ENCODE peak calls at places on chromosomes 7 and 10, in eight cellular contexts. M is PC-3, P is prostate gland, N is fibroblast of lung, V is left ventricle myocardium inferior, W is dorsolateral prefrontal cortex, X is right lobe of liver, Z is cardiac fibroblast. J is an unnamed sample.
A peak's percentile ranks its signal among the peaks of the same experiment; 100 is the strongest.

GRCh38 chr7:5472432-5473315 is 49.0 kb upstream of the TNRC18 start:
- DNase-seq in Z (no peak), W (no peak), M (no peak), N (no peak), V (no peak), X (no peak), P (no peak), J (peak; percentile 60)

GRCh38 chr10:87562750-87563149 is 58.1 kb downstream of the MINPP1 start:
- DNase-seq in X (no peak), P (no peak), M (no peak), W (no peak), N (no peak), Z (no peak), V (no peak), J (no peak)

GRCh38 chr10:11757452-11757819 is 15.3 kb downstream of the ECHDC3 start:
- DNase-seq in Z (peak; percentile 90), N (peak; percentile 94), W (no peak), V (peak; percentile 54), P (peak; percentile 65), X (peak; percentile 66), M (peak; percentile 18), J (no peak)

GRCh38 chr7:150404785-150405583 is 25.9 kb downstream of the ZNF775 start:
- DNase-seq in V (peak; percentile 92), P (peak; percentile 75), X (peak; percentile 93), W (peak; percentile 91), Z (peak; percentile 89), N (peak; percentile 92), M (peak; percentile 73), J (peak; percentile 96)

GRCh38 chr7:110373514-110374258 is 717.2 kb upstream of the LRRN3 start:
- DNase-seq in M (no peak), Z (no peak), P (no peak), W (no peak), X (no peak), V (no peak), N (peak; percentile 12), J (no peak)

GRCh38 chr7:47008461-47008860 is 573.5 kb downstream of the TNS3 start:
- DNase-seq in N (no peak), P (no peak), V (no peak), M (no peak), W (no peak), X (no peak), Z (peak; percentile 34), J (no peak)

GRCh38 chr7:27122075-27122910 is 8.3 kb downstream of the HOXA4 start:
- DNase-seq in W (no peak), P (no peak), N (peak; percentile 41), X (no peak), V (no peak), M (no peak), Z (no peak), J (peak; percentile 60)

GRCh38 chr7:29923231-29923630 is 66.4 kb downstream of the SCRN1 start:
- DNase-seq in V (no peak), M (no peak), W (no peak), P (no peak), X (no peak), Z (no peak), N (no peak), J (no peak)

GRCh38 chr10:132913559-132914115 is 28.7 kb downstream of the CFAP46 start:
- DNase-seq in Z (no peak), X (no peak), W (peak; percentile 26), M (no peak), N (no peak), P (no peak), V (no peak), J (no peak)

GRCh38 chr10:104642311-104643022 is 1.4 kb downstream of the SORCS3 start:
- DNase-seq in X (no peak), Z (no peak), V (no peak), P (no peak), W (peak; percentile 90), M (no peak), N (no peak), J (peak; percentile 90)

GRCh38 chr7:101557978-101558741 is 70.9 kb downstream of the MYL10 start:
- DNase-seq in M (no peak), W (no peak), Z (no peak), N (no peak), P (no peak), X (peak; percentile 34), V (no peak), J (peak; percentile 45)

DNA sequence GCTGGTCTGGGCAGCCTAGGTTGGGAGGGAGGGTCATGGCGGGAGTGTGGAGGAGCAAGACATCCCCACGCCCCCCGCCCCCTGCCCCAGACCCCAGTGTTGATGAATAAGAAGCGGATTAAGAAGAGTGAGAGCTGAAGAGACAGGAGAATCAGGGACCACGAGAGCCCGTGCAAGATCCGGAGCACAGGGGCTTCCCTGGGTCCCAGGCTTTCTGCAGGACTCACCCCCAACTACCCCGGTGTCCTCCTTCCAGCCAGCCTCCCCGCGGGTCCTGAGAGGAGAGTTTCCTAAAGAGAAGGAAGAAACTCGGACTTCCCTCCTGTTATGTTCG is 20.1 kb downstream of the GHRHR start:
- DNase-seq in M (no peak), W (no peak), P (no peak), X (no peak), V (no peak), Z (no peak), N (no peak), J (no peak)
- H3K4me3 ChIP-seq in M (no peak overlapping the region), W (no peak overlapping the region), P (no peak overlapping the region), X (no peak overlapping the region), V (peak overlapping the region; percentile 15), Z (no peak overlapping the region), N (no peak overlapping the region), J (peak overlapping the region; percentile 28)

GRCh38 chr10:129960493-129961273 is 3.4 kb downstream of the EBF3 start:
- DNase-seq in V (no peak), N (no peak), M (no peak), Z (no peak), W (no peak), P (no peak), X (no peak), J (peak; percentile 33)
- H3K4me3 ChIP-seq in V (peak overlapping the region; percentile 75), N (no peak overlapping the region), M (no peak overlapping the region), Z (peak overlapping the region; percentile 36), W (no peak overlapping the region), P (no peak overlapping the region), X (no peak overlapping the region), J (no peak overlapping the region)

GRCh38 chr10:96090463-96090800 is 39.7 kb upstream of the ZNF518A start:
- DNase-seq in N (no peak), Z (no peak), M (no peak), W (no peak), X (no peak), V (no peak), P (no peak), J (no peak)
- H3K4me3 ChIP-seq in N (peak overlapping the region; percentile 80), Z (peak overlapping the region; percentile 81), M (peak overlapping the region; percentile 83), W (peak overlapping the region; percentile 88), X (peak overlapping the region; percentile 61), V (peak overlapping the region; percentile 76), P (peak overlapping the region; percentile 67), J (no peak overlapping the region)

DNA sequence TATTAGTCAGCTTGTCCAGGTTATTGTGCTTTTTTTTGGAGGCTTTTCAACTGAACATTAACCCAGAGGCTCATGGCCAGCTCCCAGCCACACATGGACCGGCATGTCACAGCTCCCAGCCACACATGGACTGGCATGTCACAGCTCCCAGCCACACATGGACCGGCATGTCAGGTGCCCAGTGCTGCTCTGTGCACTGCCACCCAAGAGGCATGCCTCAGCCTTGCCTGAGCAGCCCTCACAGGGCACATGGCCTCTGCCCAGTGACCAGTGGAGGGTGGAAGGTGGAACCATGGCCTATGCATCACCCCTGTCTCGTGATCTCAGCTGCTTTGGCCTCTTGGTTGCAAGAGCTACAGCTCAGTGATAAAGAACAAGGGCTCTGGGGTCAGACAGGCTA is 119.8 kb downstream of the OAT start:
- DNase-seq in Z (no peak), M (no peak), V (no peak), N (no peak), X (no peak), W (no peak), P (no peak), J (no peak)
- H3K4me3 ChIP-seq in Z (no peak overlapping the region), M (no peak overlapping the region), V (no peak overlapping the region), N (no peak overlapping the region), X (no peak overlapping the region), W (no peak overlapping the region), P (no peak overlapping the region), J (no peak overlapping the region)

GRCh38 chr7:11592699-11593098 is 239.3 kb downstream of the THSD7A start:
- DNase-seq in V (no peak), X (no peak), W (no peak), N (peak; percentile 4), Z (no peak), P (no peak), M (peak; percentile 59), J (no peak)
- H3K4me3 ChIP-seq in V (no peak overlapping the region), X (no peak overlapping the region), W (no peak overlapping the region), N (no peak overlapping the region), Z (no peak overlapping the region), P (no peak overlapping the region), M (no peak overlapping the region), J (no peak overlapping the region)

GRCh38 chr7:32071466-32072091 is 1.4 kb upstream of the PDE1C start:
- DNase-seq in Z (no peak), P (no peak), M (no peak), W (no peak), V (no peak), N (no peak), X (no peak), J (peak; percentile 41)
- H3K4me3 ChIP-seq in Z (peak overlapping the region; percentile 32), P (peak overlapping the region; percentile 30), M (no peak overlapping the region), W (peak overlapping the region; percentile 66), V (peak overlapping the region; percentile 73), N (no peak overlapping the region), X (no peak overlapping the region), J (peak overlapping the region; percentile 53)

J was measured in H7.